ENCODE peak calls at places on chromosomes 12 and 14, in nine cellular contexts. S is endothelial cell; K is GM03348; U is NCI-H2081; H is effector memory CD4-positive, alpha-beta T cell; D is right atrium auricular region; Y is astrocyte of the cerebellum; M is A549; B is NCI-H1930. X is an unnamed sample.
A peak's percentile ranks its signal among the peaks of the same experiment; 100 is the strongest.

GRCh38 chr14:106556665-106557289 is 1030.4 kb downstream of the TMEM121 start:
- DNase-seq in S (no peak), K (no peak), U (no peak), H (peak; percentile 49), D (no peak), Y (no peak), M (peak; percentile 18), B (peak; percentile 56), X (no peak)

GRCh38 chr12:70365648-70366518 is at the start of gene KCNMB4:
- DNase-seq in S (peak; percentile 84), K (peak; percentile 81), U (peak; percentile 61), H (peak; percentile 50), D (no peak), Y (no peak), M (peak; percentile 40), B (peak; percentile 83), X (peak; percentile 30)

GRCh38 chr12:31890295-31891285 is 68.6 kb upstream of the RESF1 start:
- DNase-seq in S (no peak), K (no peak), U (no peak), H (no peak), D (no peak), Y (no peak), M (no peak), B (no peak), X (no peak)

GRCh38 chr12:113788020-113788856 is 177.9 kb downstream of the RBM19 start:
- DNase-seq in S (no peak), K (no peak), U (no peak), H (no peak), D (no peak), Y (no peak), M (no peak), B (no peak), X (no peak)

GRCh38 chr12:75953312-75953906 is 78.2 kb downstream of the PHLDA1 start:
- DNase-seq in S (no peak), K (peak; percentile 44), U (no peak), H (no peak), D (no peak), Y (peak; percentile 34), M (peak; percentile 88), B (no peak), X (no peak)

GRCh38 chr14:98984719-98985041 is 287.3 kb downstream of the BCL11B start:
- DNase-seq in S (no peak), K (no peak), U (no peak), H (peak; percentile 56), D (no peak), Y (no peak), M (no peak), B (no peak), X (no peak)

GRCh38 chr14:65179918-65180724 is 77.8 kb upstream of the MAX start:
- DNase-seq in S (no peak), K (peak; percentile 84), U (no peak), H (no peak), D (peak; percentile 84), Y (peak; percentile 75), M (peak; percentile 73), B (no peak), X (no peak)

GRCh38 chr12:104494137-104494815 is 37.5 kb downstream of the CHST11 start:
- DNase-seq in S (no peak), K (peak; percentile 46), U (no peak), H (no peak), D (no peak), Y (no peak), M (no peak), B (no peak), X (no peak)

GRCh38 chr12:46888568-46888967 is 62.8 kb upstream of the SLC38A4 start:
- DNase-seq in S (no peak), K (no peak), U (no peak), H (no peak), D (no peak), Y (no peak), M (no peak), B (no peak), X (no peak)

GRCh38 chr12:91562476-91562875 is 379.9 kb upstream of the DCN start:
- DNase-seq in S (no peak), K (no peak), U (no peak), H (no peak), D (no peak), Y (no peak), M (no peak), B (no peak), X (no peak)

GRCh38 chr12:21527451-21528180 is 1.5 kb downstream of the SPX start:
- DNase-seq in S (peak; percentile 65), K (peak; percentile 72), U (peak; percentile 73), H (peak; percentile 13), D (no peak), Y (no peak), M (peak; percentile 75), B (peak; percentile 80), X (peak; percentile 19)

GRCh38 chr14:60773558-60773957 is 39.0 kb downstream of the MNAT1 start:
- DNase-seq in S (no peak), K (no peak), U (no peak), H (no peak), D (no peak), Y (no peak), M (no peak), B (no peak), X (no peak)

GRCh38 chr12:43169115-43169681 is 382.8 kb downstream of the ADAMTS20 start:
- DNase-seq in S (no peak), K (no peak), U (no peak), H (no peak), D (no peak), Y (no peak), M (no peak), B (no peak), X (no peak)

GRCh38 chr14:76901171-76902055 is 75.2 kb downstream of the LRRC74A start:
- DNase-seq in S (no peak), K (peak; percentile 58), U (no peak), H (no peak), D (no peak), Y (no peak), M (no peak), B (no peak), X (no peak)

GRCh38 chr12:111034148-111034910 is 114.0 kb upstream of the MYL2 start:
- DNase-seq in S (peak; percentile 29), K (peak; percentile 16), U (no peak), H (no peak), D (no peak), Y (no peak), M (no peak), B (no peak), X (no peak)

GRCh38 chr12:9064815-9065606 is 50.7 kb downstream of the A2M start:
- DNase-seq in S (peak; percentile 33), K (peak; percentile 16), U (peak; percentile 43), H (no peak), D (peak; percentile 73), Y (no peak), M (peak; percentile 67), B (no peak), X (peak; percentile 75)

GRCh38 chr14:86824167-86824566 is 1168.8 kb downstream of the GALC start:
- DNase-seq in S (no peak), K (no peak), U (no peak), H (no peak), D (no peak), Y (no peak), M (no peak), B (no peak), X (no peak)

GRCh38 chr12:6635375-6635855 is 344 bp downstream of the LPAR5 start:
- DNase-seq in S (no peak), K (no peak), U (no peak), H (no peak), D (no peak), Y (no peak), M (no peak), B (no peak), X (no peak)

GRCh38 chr12:65895759-65896656 is 71.7 kb downstream of the HMGA2 start:
- DNase-seq in S (no peak), K (no peak), U (no peak), H (no peak), D (no peak), Y (no peak), M (peak; percentile 57), B (no peak), X (no peak)

GRCh38 chr14:81464253-81465001 is 64.3 kb upstream of the STON2 start:
- DNase-seq in S (peak; percentile 70), K (peak; percentile 69), U (peak; percentile 13), H (peak; percentile 14), D (no peak), Y (peak; percentile 28), M (peak; percentile 63), B (peak; percentile 26), X (no peak)

GRCh38 chr12:122086088-122086487 is 7.5 kb downstream of the MLXIP start:
- DNase-seq in S (no peak), K (no peak), U (no peak), H (no peak), D (no peak), Y (no peak), M (no peak), B (no peak), X (no peak)

GRCh38 chr12:52257074-52257551 is 17.3 kb upstream of the KRT86 start:
- DNase-seq in S (no peak), K (no peak), U (no peak), H (no peak), D (no peak), Y (no peak), M (no peak), B (no peak), X (no peak)